ENCODE peak calls at places on chromosomes 4 and X, in six cellular contexts. U, V, F, K, I and E are unnamed samples.

GRCh38 chr4:181594188-181594587 is 649.0 kb upstream of the TENM3 start:
- DNase-seq in U (no peak), V (no peak), F (no peak), K (no peak), I (no peak), E (no peak)

GRCh38 chrX:72351606-72352338 is 46.1 kb upstream of the CITED1 start:
- DNase-seq in U (no peak), V (no peak), F (no peak), K (peak), I (no peak), E (no peak)

GRCh38 chrX:40158036-40158706 is 60.4 kb upstream of the BCOR start:
- DNase-seq in U (no peak), V (peak), F (no peak), K (no peak), I (no peak), E (no peak)

GRCh38 chr4:152536545-152537182 is 772 bp upstream of the FBXW7 start:
- DNase-seq in U (no peak), V (peak), F (no peak), K (no peak), I (peak), E (no peak)

GRCh38 chr4:64001229-64001898 is 407.9 kb downstream of the TECRL start:
- DNase-seq in U (no peak), V (no peak), F (no peak), K (no peak), I (no peak), E (no peak)

GRCh38 chr4:22179124-22179874 is 230.7 kb upstream of the KCNIP4 start:
- DNase-seq in U (no peak), V (no peak), F (peak), K (peak), I (no peak), E (no peak)

GRCh38 chr4:134465417-134465816 is 263.8 kb upstream of the PABPC4L start:
- DNase-seq in U (no peak), V (no peak), F (no peak), K (no peak), I (no peak), E (no peak)

GRCh38 chr4:86220137-86220536 is 139.7 kb downstream of the MAPK10 start:
- DNase-seq in U (no peak), V (peak), F (no peak), K (no peak), I (no peak), E (no peak)

GRCh38 chr4:75723117-75723801 is 1.1 kb upstream of the USO1 start:
- DNase-seq in U (no peak), V (no peak), F (peak), K (no peak), I (no peak), E (no peak)

GRCh38 chr4:8152865-8153257 is 5.8 kb downstream of the ABLIM2 start:
- DNase-seq in U (no peak), V (no peak), F (no peak), K (no peak), I (no peak), E (no peak)

GRCh38 chr4:113990886-113991285 is 11.4 kb upstream of the ARSJ start:
- DNase-seq in U (no peak), V (no peak), F (no peak), K (no peak), I (no peak), E (no peak)

GRCh38 chr4:162849922-162850321 is 316.8 kb downstream of the NAF1 start:
- DNase-seq in U (no peak), V (no peak), F (no peak), K (no peak), I (no peak), E (no peak)

GRCh38 chr4:182653596-182653995 is 263.6 kb downstream of the DCTD start:
- DNase-seq in U (no peak), V (no peak), F (no peak), K (no peak), I (no peak), E (no peak)

GRCh38 chr4:150447356-150447755 is 134.6 kb upstream of the MAB21L2 start:
- DNase-seq in U (no peak), V (no peak), F (no peak), K (no peak), I (no peak), E (no peak)

GRCh38 chrX:31038585-31039326 is 33.1 kb downstream of the FTHL17 start:
- DNase-seq in U (no peak), V (peak), F (no peak), K (peak), I (no peak), E (no peak)

GRCh38 chrX:11504234-11504633 is 161.5 kb downstream of the ARHGAP6 start:
- DNase-seq in U (no peak), V (peak), F (no peak), K (no peak), I (no peak), E (no peak)

GRCh38 chr4:75490155-75490554 is 24.0 kb downstream of the RCHY1 start:
- DNase-seq in U (no peak), V (peak), F (no peak), K (no peak), I (no peak), E (no peak)

GRCh38 chr4:98804403-98804802 is 124.5 kb downstream of the EIF4E start:
- DNase-seq in U (no peak), V (no peak), F (no peak), K (no peak), I (no peak), E (no peak)

GRCh38 chr4:164828945-164829344 is 48.0 kb upstream of the APELA start:
- DNase-seq in U (no peak), V (no peak), F (no peak), K (no peak), I (no peak), E (no peak)

GRCh38 chrX:54178100-54178940 is 4.7 kb downstream of the FAM120C start:
- DNase-seq in U (no peak), V (peak), F (no peak), K (peak), I (no peak), E (no peak)

GRCh38 chrX:101291204-101291603 is at the start of gene TAF7L:
- DNase-seq in U (no peak), V (no peak), F (no peak), K (no peak), I (no peak), E (no peak)

GRCh38 chr4:169307581-169307980 is 36.8 kb upstream of the SH3RF1 start:
- DNase-seq in U (no peak), V (no peak), F (no peak), K (no peak), I (no peak), E (no peak)

GRCh38 chr4:147355849-147356248 is 125.0 kb upstream of the EDNRA start:
- DNase-seq in U (no peak), V (peak), F (no peak), K (no peak), I (no peak), E (no peak)

GRCh38 chrX:44025611-44026010 is 52.4 kb upstream of the NDP start:
- DNase-seq in U (no peak), V (peak), F (no peak), K (no peak), I (no peak), E (no peak)

GRCh38 chrX:121802881-121803412 is 755.5 kb downstream of the GLUD2 start:
- DNase-seq in U (no peak), V (no peak), F (no peak), K (no peak), I (no peak), E (no peak)

GRCh38 chr4:46931981-46932380 is 22.9 kb upstream of the COX7B2 start:
- DNase-seq in U (no peak), V (peak), F (no peak), K (no peak), I (no peak), E (no peak)

GRCh38 chr4:78560296-78560963 is 8.9 kb downstream of the ANXA3 start:
- DNase-seq in U (no peak), V (peak), F (no peak), K (no peak), I (no peak), E (no peak)

GRCh38 chr4:151666501-151666900 is 94.3 kb downstream of the GATB start:
- DNase-seq in U (no peak), V (no peak), F (no peak), K (no peak), I (no peak), E (no peak)

GRCh38 chr4:152735302-152735917 is 44.1 kb downstream of the TIGD4 start:
- DNase-seq in U (no peak), V (peak), F (no peak), K (no peak), I (no peak), E (no peak)

GRCh38 chr4:151420408-151420807 is 11.4 kb downstream of the FHIP1A start:
- DNase-seq in U (no peak), V (no peak), F (no peak), K (no peak), I (no peak), E (no peak)

GRCh38 chr4:2792711-2793577 is at the start of gene SH3BP2:
- DNase-seq in U (peak), V (peak), F (no peak), K (no peak), I (no peak), E (peak)

GRCh38 chrX:154470914-154471568 is 8.0 kb downstream of the LAGE3 start:
- DNase-seq in U (no peak), V (no peak), F (no peak), K (no peak), I (no peak), E (no peak)

GRCh38 chr4:83011779-83012630 is 1.4 kb upstream of the LIN54 start:
- DNase-seq in U (peak), V (peak), F (no peak), K (no peak), I (no peak), E (no peak)

GRCh38 chr4:182354867-182355266 is 111.7 kb downstream of the TENM3 start:
- DNase-seq in U (no peak), V (no peak), F (no peak), K (no peak), I (no peak), E (no peak)

GRCh38 chr4:65250916-65251315 is 419.4 kb downstream of the EPHA5 start:
- DNase-seq in U (no peak), V (no peak), F (no peak), K (no peak), I (no peak), E (no peak)

GRCh38 chrX:135384161-135384836 is 37.4 kb upstream of the SMIM10L2A start:
- DNase-seq in U (no peak), V (no peak), F (no peak), K (no peak), I (peak), E (no peak)

GRCh38 chr4:96504386-96504785 is 664.5 kb downstream of the PDHA2 start:
- DNase-seq in U (no peak), V (no peak), F (no peak), K (no peak), I (no peak), E (no peak)

GRCh38 chrX:2584659-2585470 is 84.1 kb upstream of the DHRSX start:
- DNase-seq in U (no peak), V (no peak), F (no peak), K (no peak), I (no peak), E (no peak)

GRCh38 chr4:143714290-143714625 is 13.8 kb upstream of the FREM3 start:
- DNase-seq in U (no peak), V (no peak), F (no peak), K (no peak), I (no peak), E (no peak)

GRCh38 chr4:143711543-143712159 is 11.2 kb upstream of the FREM3 start:
- DNase-seq in U (no peak), V (no peak), F (no peak), K (no peak), I (no peak), E (no peak)

DNA sequence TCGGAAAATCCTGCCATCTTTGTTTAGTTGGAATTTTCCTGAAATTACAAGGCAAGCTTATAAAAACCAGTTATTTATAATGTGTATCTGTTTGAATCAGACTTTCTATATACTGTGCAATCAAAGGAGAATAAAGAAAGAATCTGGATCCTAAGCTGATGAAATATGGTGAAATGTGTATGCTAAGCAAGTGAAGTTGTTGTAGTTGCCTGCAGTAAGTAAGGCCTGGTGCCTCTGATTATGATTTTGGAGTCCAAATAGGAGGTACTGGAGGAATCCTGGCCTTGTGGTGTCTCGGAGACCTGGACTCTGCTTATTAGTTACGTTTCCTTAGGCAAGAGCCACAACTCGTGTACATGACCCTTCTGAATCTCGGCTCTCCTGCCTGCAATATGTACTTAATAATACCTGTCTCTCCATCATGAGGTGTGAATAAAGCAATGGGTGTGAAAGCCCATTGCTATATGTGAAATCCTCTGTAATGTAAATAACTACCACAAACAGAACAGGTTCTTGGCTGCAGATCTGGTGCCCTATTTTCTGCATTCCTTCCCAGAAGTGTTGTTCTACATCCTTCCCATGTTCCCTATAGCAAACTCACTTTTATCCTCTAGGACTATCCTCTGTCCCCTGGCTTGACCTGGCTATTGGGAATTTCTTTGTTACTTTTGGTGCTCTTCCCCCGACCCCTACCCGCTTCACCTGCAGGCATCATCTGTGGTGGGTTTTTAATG is 13.2 kb upstream of the FREM3 start:
- DNase-seq in U (no peak), V (no peak), F (no peak), K (no peak), I (no peak), E (no peak)
- TF ChIP-seq CTCF in U (no peak), V (no peak), F (no peak), K (no peak), I (no peak), E (no peak)

GRCh38 chr4:80361329-80361900 is 25.9 kb downstream of the CFAP299 start:
- DNase-seq in U (no peak), V (peak), F (no peak), K (no peak), I (no peak), E (no peak)
- TF ChIP-seq CTCF in U (peak), V (peak), F (no peak), K (peak), I (peak), E (peak)

GRCh38 chr4:184632842-184633241 is 16.4 kb downstream of the CASP3 start:
- DNase-seq in U (no peak), V (no peak), F (no peak), K (no peak), I (no peak), E (no peak)
- TF ChIP-seq CTCF in U (no peak), V (no peak), F (no peak), K (no peak), I (no peak), E (no peak)

DNA sequence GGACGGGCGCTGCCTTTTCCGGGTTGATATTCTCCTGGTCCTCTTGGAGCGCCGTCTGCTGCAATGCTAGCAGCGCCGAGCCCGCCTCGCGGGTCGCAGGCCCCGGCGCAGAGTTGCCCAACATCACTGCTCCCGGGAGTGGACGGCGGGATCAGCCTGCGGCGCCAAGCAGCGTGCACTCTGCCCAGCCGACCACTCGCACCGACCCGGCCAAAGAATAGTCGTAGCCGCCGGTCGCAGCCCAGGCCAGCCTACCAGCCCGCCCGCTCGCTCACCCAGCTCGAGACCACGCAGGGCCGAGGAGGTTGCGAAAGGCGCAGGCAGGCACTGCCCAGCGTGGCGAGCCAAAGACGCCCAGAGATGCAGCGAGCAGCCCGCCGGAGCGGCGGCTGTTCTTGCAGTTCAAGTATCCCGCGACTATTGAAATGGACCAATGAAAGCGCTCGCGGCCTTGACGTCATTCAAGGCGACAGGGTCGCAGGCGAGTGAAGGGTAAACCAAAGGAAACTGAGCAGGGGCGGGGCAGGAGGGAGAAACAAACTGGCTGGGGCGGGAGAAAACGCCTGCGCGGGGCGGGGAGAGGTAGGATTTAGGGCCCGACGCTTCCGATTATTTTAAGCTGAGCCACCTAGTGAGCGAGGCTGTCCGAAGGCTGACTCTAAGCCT is at the start of gene CCNA2:
- DNase-seq in U (peak), V (peak), F (peak), K (peak), I (peak), E (peak)
- TF ChIP-seq CTCF in U (no peak), V (no peak), F (no peak), K (no peak), I (no peak), E (no peak)

GRCh38 chrX:130144509-130144908 is 21.1 kb downstream of the AIFM1 start:
- DNase-seq in U (no peak), V (no peak), F (no peak), K (no peak), I (no peak), E (no peak)
- TF ChIP-seq CTCF in U (no peak), V (no peak), F (no peak), K (no peak), I (no peak), E (peak)

GRCh38 chrX:119693032-119693995 is at the start of gene SEPTIN6:
- DNase-seq in U (peak), V (peak), F (peak), K (no peak), I (peak), E (peak)
- TF ChIP-seq CTCF in U (no peak), V (no peak), F (no peak), K (no peak), I (no peak), E (no peak)

GRCh38 chr4:185890196-185890595 is 78.2 kb upstream of the SORBS2 start:
- DNase-seq in U (no peak), V (no peak), F (no peak), K (no peak), I (no peak), E (no peak)

GRCh38 chr4:185893500-185893899 is 81.5 kb upstream of the SORBS2 start:
- DNase-seq in U (no peak), V (no peak), F (no peak), K (no peak), I (no peak), E (no peak)

GRCh38 chr4:185889566-185889965 is 77.6 kb upstream of the SORBS2 start:
- DNase-seq in U (no peak), V (no peak), F (no peak), K (no peak), I (no peak), E (no peak)

GRCh38 chr4:185894481-185894880 is 82.5 kb upstream of the SORBS2 start:
- DNase-seq in U (no peak), V (no peak), F (no peak), K (no peak), I (no peak), E (no peak)

DNA sequence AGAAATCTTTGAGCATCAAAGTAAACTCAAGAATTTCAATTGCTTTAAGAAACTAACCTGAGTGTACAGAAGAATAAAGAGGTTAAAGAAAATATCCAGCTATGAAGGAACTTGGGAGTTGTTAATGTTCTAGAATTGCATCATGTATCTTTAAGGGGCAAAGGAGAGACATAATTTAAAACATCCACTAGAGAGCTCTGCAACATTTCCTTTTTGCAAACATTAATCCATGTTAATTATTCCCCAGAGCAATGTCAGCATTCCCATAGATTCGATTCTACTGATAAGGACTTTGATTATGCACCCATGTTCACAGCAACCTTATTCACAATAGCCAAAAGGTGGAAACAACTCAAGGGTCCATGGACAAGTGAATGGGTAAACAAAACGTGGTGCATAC is 80.2 kb upstream of the SORBS2 start:
- DNase-seq in U (no peak), V (no peak), F (no peak), K (no peak), I (no peak), E (no peak)
- TF ChIP-seq CTCF in U (no peak), V (no peak), F (no peak), K (no peak), I (no peak), E (peak)

GRCh38 chr4:55096045-55096444 is 29.4 kb downstream of the KDR start:
- DNase-seq in U (no peak), V (no peak), F (no peak), K (no peak), I (no peak), E (no peak)

GRCh38 chr4:55103224-55103623 is 22.2 kb downstream of the KDR start:
- DNase-seq in U (no peak), V (no peak), F (no peak), K (no peak), I (no peak), E (no peak)

GRCh38 chr4:55098805-55099204 is 26.6 kb downstream of the KDR start:
- DNase-seq in U (no peak), V (no peak), F (no peak), K (no peak), I (no peak), E (no peak)
- TF ChIP-seq CTCF in U (no peak), V (no peak), F (no peak), K (no peak), I (no peak), E (no peak)

GRCh38 chr4:52241916-52242315 is 190.8 kb downstream of the SPATA18 start:
- DNase-seq in U (no peak), V (no peak), F (no peak), K (peak), I (no peak), E (no peak)

GRCh38 chr4:52246834-52247233 is 195.7 kb downstream of the SPATA18 start:
- DNase-seq in U (no peak), V (no peak), F (no peak), K (no peak), I (no peak), E (no peak)

GRCh38 chr4:52244773-52245360 is 193.8 kb downstream of the SPATA18 start:
- DNase-seq in U (no peak), V (no peak), F (no peak), K (no peak), I (no peak), E (no peak)

GRCh38 chr4:52244103-52244772 is 193.1 kb downstream of the SPATA18 start:
- DNase-seq in U (no peak), V (no peak), F (no peak), K (no peak), I (no peak), E (no peak)

DNA sequence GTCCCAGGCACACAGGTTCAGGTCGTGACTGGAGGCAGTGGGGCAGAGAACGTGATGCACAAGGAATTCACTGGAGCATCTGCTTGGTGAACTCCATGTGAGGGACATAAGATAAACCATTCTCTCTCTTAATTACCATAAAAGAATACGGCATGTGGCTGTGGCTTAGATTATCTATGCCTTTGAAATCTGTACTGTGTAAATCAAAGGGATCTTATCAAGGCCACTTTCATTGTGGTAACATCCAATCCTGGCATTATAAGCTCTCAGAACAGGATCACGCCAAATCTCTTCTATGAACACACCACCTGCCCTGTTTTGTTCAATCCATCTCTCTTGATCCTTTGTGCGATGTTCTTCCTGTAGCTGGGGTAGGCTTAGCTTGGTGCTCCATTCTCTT is 192.3 kb downstream of the SPATA18 start:
- DNase-seq in U (no peak), V (no peak), F (no peak), K (no peak), I (no peak), E (no peak)
- TF ChIP-seq CTCF in U (no peak), V (no peak), F (no peak), K (no peak), I (no peak), E (no peak)